ENCODE peak calls at places on chromosome 15, in four cellular contexts. E, P, G and Z are unnamed samples.
A peak's percentile ranks its signal among the peaks of the same experiment; 100 is the strongest.

GRCh38 chr15:70141376-70142071 is 43.8 kb upstream of the TLE3 start:
- DNase-seq in P (no peak), G (no peak), E (no peak), Z (no peak)

GRCh38 chr15:68497206-68497910 is 65.4 kb upstream of the ITGA11 start:
- DNase-seq in G (no peak), E (no peak), P (no peak), Z (no peak)

GRCh38 chr15:68730491-68731317 is 90.0 kb downstream of the ANP32A start:
- DNase-seq in E (peak; percentile 72), P (no peak), G (peak; percentile 10), Z (peak; percentile 53)

GRCh38 chr15:79673416-79674123 is 223.2 kb downstream of the MTHFS start:
- DNase-seq in P (peak; percentile 27), E (peak; percentile 50), G (peak; percentile 57), Z (peak; percentile 76)

GRCh38 chr15:23497710-23498111 is 50.7 kb upstream of the GOLGA6L2 start:
- DNase-seq in P (no peak), E (peak; percentile 3), G (no peak), Z (peak; percentile 6)

GRCh38 chr15:28969511-28970085 is 83.8 kb downstream of the APBA2 start:
- DNase-seq in E (no peak), G (no peak), P (no peak), Z (no peak)

GRCh38 chr15:63256433-63256884 is 20.9 kb upstream of the APH1B start:
- DNase-seq in G (no peak), E (peak; percentile 80), P (no peak), Z (no peak)

GRCh38 chr15:94177112-94177511 is 54.2 kb upstream of the MCTP2 start:
- DNase-seq in P (peak; percentile 52), E (no peak), G (no peak), Z (no peak)

GRCh38 chr15:58951388-58952060 is 18.0 kb upstream of the SLTM start:
- DNase-seq in G (no peak), E (peak; percentile 88), P (peak; percentile 45), Z (no peak)

GRCh38 chr15:37425541-37425940 is 325.2 kb upstream of the MEIS2 start:
- DNase-seq in P (no peak), G (no peak), E (no peak), Z (no peak)

GRCh38 chr15:31392761-31393401 is 66.2 kb downstream of the KLF13 start:
- DNase-seq in P (no peak), G (no peak), E (peak; percentile 56), Z (no peak)

GRCh38 chr15:63233667-63234419 is 43.6 kb upstream of the APH1B start:
- DNase-seq in P (no peak), E (peak; percentile 89), G (no peak), Z (no peak)

GRCh38 chr15:49135893-49136292 is 19.5 kb downstream of the COPS2 start:
- DNase-seq in E (peak; percentile 73), P (peak; percentile 59), G (no peak), Z (no peak)

GRCh38 chr15:95737051-95737450 is 593.4 kb upstream of the NR2F2 start:
- DNase-seq in P (no peak), E (no peak), G (no peak), Z (no peak)

GRCh38 chr15:80856809-80857377 is 77.7 kb downstream of the CEMIP start:
- DNase-seq in P (no peak), E (peak; percentile 21), G (no peak), Z (no peak)

GRCh38 chr15:57476533-57476975 is 100.2 kb downstream of the CGNL1 start:
- DNase-seq in P (peak; percentile 31), G (no peak), E (peak; percentile 80), Z (no peak)

GRCh38 chr15:34049096-34049495 is 10.1 kb upstream of the AVEN start:
- DNase-seq in E (peak; percentile 95), G (no peak), P (peak; percentile 46), Z (no peak)

GRCh38 chr15:82849556-82850241 is 40.3 kb downstream of the WHAMM start:
- DNase-seq in E (peak; percentile 91), G (peak; percentile 49), P (peak; percentile 55), Z (peak; percentile 81)

GRCh38 chr15:69434236-69434635 is 18.4 kb upstream of the RPLP1 start:
- DNase-seq in E (no peak), G (no peak), P (no peak), Z (no peak)

GRCh38 chr15:60907233-60907947 is 321.7 kb downstream of the RORA start:
- DNase-seq in E (no peak), P (no peak), G (no peak), Z (no peak)

GRCh38 chr15:79004336-79004735 is 59.5 kb upstream of the CTSH start:
- DNase-seq in G (peak; percentile 91), E (peak; percentile 69), P (no peak), Z (peak; percentile 88)

GRCh38 chr15:90086868-90087268 is 15.4 kb downstream of the IDH2 start:
- DNase-seq in G (no peak), E (peak; percentile 53), P (no peak), Z (peak; percentile 69)

GRCh38 chr15:79593119-79593869 is 161.2 kb downstream of the MINAR1 start:
- DNase-seq in G (no peak), P (no peak), E (peak; percentile 20), Z (no peak)

GRCh38 chr15:62770752-62771151 is 271.8 kb upstream of the TPM1 start:
- DNase-seq in P (peak; percentile 71), E (peak; percentile 52), G (no peak), Z (no peak)

GRCh38 chr15:50262533-50262932 is 3.0 kb downstream of the HDC start:
- DNase-seq in P (no peak), E (no peak), G (no peak), Z (peak; percentile 42)

GRCh38 chr15:45732544-45733130 is 97.8 kb downstream of the SQOR start:
- DNase-seq in P (no peak), G (no peak), E (no peak), Z (no peak)

GRCh38 chr15:68615811-68616210 is 37.0 kb downstream of the CORO2B start:
- DNase-seq in P (no peak), E (no peak), G (no peak), Z (no peak)

GRCh38 chr15:71301958-71302621 is 186.8 kb downstream of the THSD4 start:
- DNase-seq in P (no peak), G (no peak), E (no peak), Z (no peak)

GRCh38 chr15:74958320-74958907 is 1.8 kb upstream of the RPP25 start:
- DNase-seq in P (no peak), E (peak; percentile 43), G (no peak), Z (no peak)

GRCh38 chr15:88250826-88251225 is 5.7 kb downstream of the NTRK3 start:
- DNase-seq in G (no peak), P (no peak), E (no peak), Z (no peak)

GRCh38 chr15:100919481-100920405 is 586 bp downstream of the LRRK1 start:
- DNase-seq in P (no peak), E (peak; percentile 40), G (no peak), Z (peak; percentile 38)
- H3K4me3 ChIP-seq in P (peak overlapping the region; percentile 72), E (peak overlapping the region; percentile 11), G (peak overlapping the region; percentile 66), Z (peak overlapping the region; percentile 88)

GRCh38 chr15:97909291-97909891 is 51.1 kb upstream of the ARRDC4 start:
- DNase-seq in P (peak; percentile 11), E (peak; percentile 69), G (peak; percentile 5), Z (peak; percentile 56)

DNA sequence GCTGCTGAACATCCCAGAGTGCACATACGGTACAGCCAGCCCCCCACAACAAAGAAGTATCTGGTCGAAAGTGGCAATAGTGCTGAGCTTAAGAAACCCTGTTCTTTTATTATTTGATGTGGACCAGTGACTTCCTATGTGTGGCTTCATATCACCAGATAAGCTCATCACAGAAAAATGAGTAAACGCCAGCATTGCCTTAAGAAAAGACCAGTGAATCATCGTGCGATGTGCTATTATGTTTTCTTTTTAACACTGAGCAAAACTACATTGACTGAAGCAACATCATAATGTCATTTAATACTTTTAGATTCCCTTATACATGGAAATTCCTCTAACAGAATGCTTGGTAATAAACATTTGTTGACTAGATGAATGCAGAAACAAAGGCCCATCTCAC is 45.2 kb upstream of the ARRDC4 start:
- DNase-seq in P (no peak), G (no peak), E (no peak), Z (no peak)
- TF ChIP-seq CTCF in P (no peak), G (no peak), E (no peak), Z (no peak)

DNA sequence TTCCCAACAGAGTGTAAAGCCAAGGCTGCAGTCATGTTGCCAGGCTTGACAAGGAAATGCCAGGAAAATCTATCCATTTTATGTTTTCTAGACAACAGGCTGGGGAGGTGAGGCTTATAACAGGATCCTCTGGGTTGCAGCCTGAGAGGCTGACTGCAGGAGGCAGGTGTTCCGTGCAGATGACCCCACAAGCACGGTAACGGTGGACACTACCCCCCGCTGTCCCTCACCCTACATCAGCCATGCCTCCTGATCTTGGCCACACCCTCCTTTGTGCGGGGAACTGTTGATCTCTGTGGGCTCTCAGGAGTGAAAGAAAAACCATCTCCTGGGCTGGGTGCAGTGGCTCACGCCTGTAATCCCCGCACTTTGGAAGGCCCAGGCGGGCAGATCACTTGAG is 68.0 kb upstream of the ADPGK start:
- DNase-seq in E (no peak), P (no peak), G (no peak), Z (no peak)
- H3K4me3 ChIP-seq in E (no peak overlapping the region), P (no peak overlapping the region), G (no peak overlapping the region), Z (no peak overlapping the region)

GRCh38 chr15:65028921-65029735 is at the start of gene MTFMT:
- DNase-seq in P (peak; percentile 16), G (no peak), E (peak; percentile 87), Z (peak; percentile 90)
- TF ChIP-seq CTCF in P (no peak), G (peak; percentile 3), E (peak; percentile 8), Z (peak; percentile 9)

DNA sequence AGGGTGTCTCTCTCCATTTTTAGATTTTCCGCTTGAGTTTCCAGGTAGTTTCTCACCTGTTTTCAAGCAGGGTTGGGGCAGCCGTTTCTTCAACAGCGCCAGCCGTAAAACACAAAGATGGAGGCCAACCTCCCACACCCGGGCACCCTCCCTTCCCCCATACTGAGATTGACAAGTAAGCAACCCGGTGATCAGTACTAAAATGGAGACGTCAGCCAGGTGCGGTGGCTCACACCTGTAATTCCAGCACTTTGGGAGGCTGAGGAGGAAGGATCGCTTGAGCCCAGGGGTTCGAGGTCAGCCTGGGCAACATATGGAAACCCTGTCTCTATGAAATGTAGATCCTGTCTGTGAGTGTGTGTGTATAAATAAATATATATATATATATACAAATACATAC is 903 bp upstream of the ZSCAN2 start:
- DNase-seq in P (no peak), E (no peak), G (no peak), Z (no peak)
- H3K4me3 ChIP-seq in P (peak overlapping the region; percentile 81), E (no peak overlapping the region), G (no peak overlapping the region), Z (no peak overlapping the region)